ENCODE peak calls at places on chromosome 1, in eight cellular contexts. P is brain microvascular endothelial cell, L is K562, F is colonic mucosa, T is lower lobe of right lung, A is prostate gland, Y is small intestine, Z is cardiac muscle cell. J is an unnamed sample.

GRCh38 chr1:163650624-163651023 is 328.9 kb downstream of the NUF2 start:
- DNase-seq in A (no peak), L (no peak), T (no peak), Y (no peak), F (no peak), P (no peak), Z (no peak), J (no peak)

GRCh38 chr1:114669562-114670082 is at the start of gene DENND2C:
- DNase-seq in P (no peak), Y (no peak), T (no peak), L (no peak), A (no peak), Z (peak; percentile 68), F (no peak), J (no peak)

GRCh38 chr1:90407737-90408136 is 309.4 kb downstream of the BARHL2 start:
- DNase-seq in A (no peak), L (no peak), P (no peak), T (no peak), Z (no peak), F (no peak), Y (no peak), J (no peak)

GRCh38 chr1:203465943-203466342 is 9.7 kb upstream of the PRELP start:
- DNase-seq in P (no peak), F (no peak), A (no peak), L (no peak), Z (peak; percentile 24), T (no peak), Y (no peak), J (no peak)

GRCh38 chr1:42379794-42380616 is 587 bp upstream of the RIMKLA start:
- DNase-seq in L (peak; percentile 29), Z (peak; percentile 47), P (peak; percentile 7), F (no peak), Y (no peak), A (no peak), T (peak; percentile 44), J (no peak)

GRCh38 chr1:231923461-231924132 is 297.0 kb downstream of the DISC1 start:
- DNase-seq in Y (no peak), Z (no peak), L (no peak), A (no peak), F (no peak), P (no peak), T (no peak), J (no peak)

GRCh38 chr1:32801096-32801713 is 16.0 kb downstream of the YARS1 start:
- DNase-seq in A (no peak), T (no peak), Z (no peak), Y (no peak), F (no peak), P (peak; percentile 82), L (no peak), J (no peak)

GRCh38 chr1:22259581-22260282 is 116.8 kb upstream of the WNT4 start:
- DNase-seq in T (peak; percentile 68), F (peak; percentile 83), A (peak; percentile 81), P (peak; percentile 50), L (peak; percentile 20), Z (no peak), Y (peak; percentile 60), J (peak; percentile 60)

GRCh38 chr1:160789702-160790611 is 6.0 kb upstream of the LY9 start:
- DNase-seq in Z (no peak), Y (peak; percentile 39), T (no peak), L (no peak), A (no peak), F (no peak), P (no peak), J (no peak)

GRCh38 chr1:10623391-10624145 is 148.8 kb downstream of the PEX14 start:
- DNase-seq in A (no peak), P (no peak), F (no peak), T (no peak), L (no peak), Y (no peak), Z (no peak), J (no peak)
- H3K36me3 ChIP-seq in A (no peaks in the 10 kb centered on the region), P (no peaks in the 10 kb centered on the region), F (no peaks in the 10 kb centered on the region), T (peaks cover 40% of the 10 kb centered on the region), L (peaks cover 24% of the 10 kb centered on the region), Y (peaks cover 4% of the 10 kb centered on the region), Z (peaks cover 3% of the 10 kb centered on the region), J (peaks cover 8% of the 10 kb centered on the region)

GRCh38 chr1:16142383-16142995 is 13.4 kb downstream of the EPHA2 start:
- DNase-seq in P (no peak), L (no peak), Y (no peak), A (no peak), Z (no peak), T (no peak), F (no peak), J (no peak)
- H3K27ac ChIP-seq in P (no peak overlapping the region), L (no peak overlapping the region), Y (no peak overlapping the region), A (peak overlapping the region; percentile 57), Z (peak overlapping the region; percentile 95), T (peak overlapping the region; percentile 63), F (no peak overlapping the region), J (no peak overlapping the region)

GRCh38 chr1:173948594-173948993 is 31.5 kb upstream of the SERPINC1 start:
- DNase-seq in P (no peak), F (no peak), Z (no peak), Y (no peak), L (no peak), T (no peak), A (no peak), J (no peak)
- H3K36me3 ChIP-seq in P (peaks cover 53% of the 10 kb centered on the region), F (peaks cover 30% of the 10 kb centered on the region), Z (peaks cover 79% of the 10 kb centered on the region), Y (peaks cover 15% of the 10 kb centered on the region), L (peaks cover 92% of the 10 kb centered on the region), T (peaks cover 93% of the 10 kb centered on the region), A (peaks cover 3% of the 10 kb centered on the region), J (peaks cover 87% of the 10 kb centered on the region)

GRCh38 chr1:59597420-59598199 is 217.1 kb upstream of the HOOK1 start:
- DNase-seq in Z (no peak), Y (no peak), T (no peak), A (no peak), L (no peak), P (no peak), F (no peak), J (no peak)
- H3K27ac ChIP-seq in Z (no peak overlapping the region), Y (no peak overlapping the region), T (no peak overlapping the region), A (peak overlapping the region; percentile 71), L (no peak overlapping the region), P (no peak overlapping the region), F (no peak overlapping the region), J (no peak overlapping the region)

GRCh38 chr1:151050051-151050688 is 2.6 kb downstream of the C1orf56 start:
- DNase-seq in F (no peak), A (no peak), L (no peak), P (no peak), T (no peak), Z (no peak), Y (no peak), J (no peak)

GRCh38 chr1:151047925-151048644 is 534 bp downstream of the C1orf56 start:
- DNase-seq in Z (peak; percentile 69), P (peak; percentile 70), L (peak; percentile 67), F (peak; percentile 76), A (peak; percentile 70), Y (peak; percentile 62), T (peak; percentile 77), J (peak; percentile 95)

GRCh38 chr1:151048645-151049032 is 1.1 kb downstream of the C1orf56 start:
- DNase-seq in Y (no peak), F (no peak), L (no peak), T (no peak), A (no peak), P (no peak), Z (no peak), J (no peak)

GRCh38 chr1:151049458-151049857 is 1.9 kb downstream of the C1orf56 start:
- DNase-seq in Y (no peak), T (no peak), F (no peak), P (no peak), A (no peak), L (no peak), Z (no peak), J (no peak)

GRCh38 chr1:151051356-151052009 is 3.9 kb downstream of the C1orf56 start:
- DNase-seq in P (no peak), A (no peak), Y (no peak), Z (no peak), T (no peak), F (no peak), L (peak; percentile 69), J (no peak)
- H3K36me3 ChIP-seq in P (peaks cover 58% of the 10 kb centered on the region), A (peaks cover 6% of the 10 kb centered on the region), Y (peaks cover 22% of the 10 kb centered on the region), Z (peaks cover 27% of the 10 kb centered on the region), T (peaks cover 55% of the 10 kb centered on the region), F (peaks cover 34% of the 10 kb centered on the region), L (peaks cover 67% of the 10 kb centered on the region), J (peaks cover 64% of the 10 kb centered on the region)

GRCh38 chr1:183732251-183732650 is 72.7 kb upstream of the RGL1 start:
- DNase-seq in A (no peak), P (no peak), L (no peak), Z (no peak), F (no peak), T (no peak), Y (no peak), J (no peak)

GRCh38 chr1:183734600-183735036 is 70.3 kb upstream of the RGL1 start:
- DNase-seq in Y (no peak), P (no peak), F (no peak), A (peak; percentile 13), L (no peak), Z (peak; percentile 36), T (no peak), J (peak; percentile 22)

GRCh38 chr1:183733610-183734219 is 71.2 kb upstream of the RGL1 start:
- DNase-seq in T (no peak), A (no peak), Z (peak; percentile 55), P (no peak), L (no peak), F (no peak), Y (no peak), J (no peak)

GRCh38 chr1:183736391-183736790 is 68.5 kb upstream of the RGL1 start:
- DNase-seq in P (no peak), T (no peak), F (no peak), A (no peak), L (no peak), Z (no peak), Y (no peak), J (no peak)

DNA sequence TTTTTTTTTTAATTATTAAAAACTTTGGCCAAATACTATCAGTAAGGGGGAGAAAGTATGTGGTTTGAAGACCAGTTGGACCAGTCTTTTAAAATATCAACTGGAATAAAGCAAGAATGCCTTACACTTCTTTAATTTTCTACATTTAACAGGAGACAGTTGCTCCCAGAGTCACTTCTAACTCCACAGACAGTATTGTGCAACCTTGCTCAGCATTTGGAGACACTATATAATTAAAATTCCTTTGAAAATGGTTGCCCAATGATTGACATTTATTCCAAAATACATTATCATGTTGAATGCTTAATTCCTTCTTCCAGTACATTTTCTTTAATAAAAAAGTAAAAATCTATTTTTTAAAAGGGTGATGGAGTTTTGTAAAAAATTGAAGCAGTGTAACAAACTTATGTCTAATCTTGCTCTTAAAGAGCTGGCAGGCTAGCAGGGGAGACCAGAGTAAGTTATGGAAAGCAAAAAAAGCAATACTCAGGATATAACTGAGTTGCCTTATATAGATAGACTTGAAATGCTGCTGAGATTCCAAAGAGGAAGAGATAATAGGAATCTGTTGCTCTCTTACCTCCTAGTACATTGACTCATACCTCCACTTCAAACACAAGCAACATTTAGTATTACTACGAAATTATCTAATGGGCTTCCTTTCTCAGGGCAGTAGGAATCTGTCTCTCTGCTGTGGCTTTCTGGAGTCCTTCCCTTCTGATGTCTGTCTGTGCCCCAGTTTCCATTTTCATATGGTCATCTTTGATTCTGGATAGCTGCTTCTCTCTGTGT is 69.7 kb upstream of the RGL1 start:
- DNase-seq in L (no peak), Y (no peak), P (no peak), Z (no peak), T (no peak), A (no peak), F (no peak), J (no peak)
- H3K27ac ChIP-seq in L (no peak overlapping the region), Y (no peak overlapping the region), P (no peak overlapping the region), Z (peak overlapping the region; percentile 92), T (peak overlapping the region; percentile 9), A (no peak overlapping the region), F (no peak overlapping the region), J (no peak overlapping the region)